ENCODE peak calls at places on chromosomes 16 and 17, in seven cellular contexts. H is A549, K is HCT116, S is HL-60, T is SK-N-SH, Q is GM12878, V is GM23338. P is an unnamed sample.
A peak's percentile ranks its signal among the peaks of the same experiment; 100 is the strongest.

GRCh38 chr16:9192746-9193145 is 101.3 kb downstream of the HAPSTR1 start:
- DNase-seq in V (no peak), K (no peak), Q (no peak), T (no peak), H (no peak), S (no peak), P (no peak)

GRCh38 chr16:69396187-69397061 is 10.6 kb upstream of the TERF2 start:
- DNase-seq in H (peak; percentile 97), Q (peak; percentile 45), T (peak; percentile 68), K (peak; percentile 88), V (peak; percentile 93), S (peak; percentile 93), P (no peak)

GRCh38 chr17:6427284-6427781 is 7.6 kb downstream of the AIPL1 start:
- DNase-seq in S (peak; percentile 44), H (no peak), T (no peak), V (no peak), K (no peak), Q (peak; percentile 23), P (no peak)

GRCh38 chr16:4097826-4098240 is 18.4 kb downstream of the ADCY9 start:
- DNase-seq in S (no peak), K (no peak), V (peak; percentile 51), Q (no peak), H (peak; percentile 89), T (no peak), P (peak; percentile 35)

GRCh38 chr17:3935825-3936355 is 19.6 kb upstream of the P2RX1 start:
- DNase-seq in Q (no peak), T (no peak), S (no peak), V (no peak), K (no peak), H (no peak), P (no peak)

GRCh38 chr16:47574091-47575054 is 113.2 kb downstream of the PHKB start:
- DNase-seq in K (no peak), S (no peak), H (no peak), Q (peak; percentile 39), V (peak; percentile 32), T (no peak), P (no peak)

GRCh38 chr16:75801307-75801706 is 75.0 kb upstream of the CPHXL start:
- DNase-seq in H (no peak), K (no peak), T (no peak), Q (no peak), V (peak; percentile 9), S (no peak), P (no peak)

GRCh38 chr16:90019543-90020259 is 445 bp upstream of the DBNDD1 start:
- DNase-seq in Q (no peak), T (peak; percentile 94), S (no peak), H (peak; percentile 47), K (no peak), V (peak; percentile 86), P (no peak)

GRCh38 chr17:4708436-4708835 is 2.0 kb upstream of the ARRB2 start:
- DNase-seq in T (no peak), Q (no peak), S (peak; percentile 24), K (no peak), V (peak; percentile 80), H (peak; percentile 60), P (no peak)

GRCh38 chr17:51258756-51259573 is 884 bp downstream of the MBTD1 start:
- DNase-seq in Q (no peak), T (no peak), H (peak; percentile 23), K (no peak), S (peak; percentile 51), V (no peak), P (no peak)

GRCh38 chr17:28381141-28381825 is 9.8 kb downstream of the SARM1 start:
- DNase-seq in K (no peak), S (no peak), H (no peak), T (no peak), Q (no peak), V (peak; percentile 94), P (no peak)

GRCh38 chr17:13003927-13004326 is 13.9 kb downstream of the ELAC2 start:
- DNase-seq in T (no peak), V (no peak), K (no peak), S (no peak), H (no peak), Q (no peak), P (no peak)

GRCh38 chr16:84581161-84581560 is 36.7 kb downstream of the COTL1 start:
- DNase-seq in T (no peak), V (no peak), Q (no peak), H (no peak), K (no peak), S (no peak), P (no peak)

GRCh38 chr16:2252806-2253148 is 1.4 kb upstream of the ECI1 start:
- DNase-seq in T (no peak), Q (no peak), S (no peak), K (no peak), V (no peak), H (no peak), P (no peak)

GRCh38 chr16:9048302-9048700 is 43.1 kb upstream of the HAPSTR1 start:
- DNase-seq in V (no peak), H (no peak), K (peak; percentile 29), T (no peak), S (no peak), Q (no peak), P (no peak)

GRCh38 chr16:53865492-53865863 is 161.5 kb downstream of the FTO start:
- DNase-seq in Q (peak; percentile 32), H (peak; percentile 22), T (no peak), S (peak; percentile 66), V (peak; percentile 49), K (peak; percentile 7), P (no peak)

GRCh38 chr16:73093146-73094144 is 45.5 kb upstream of the ZFHX3 start:
- DNase-seq in H (no peak), V (no peak), T (peak; percentile 35), Q (no peak), K (no peak), S (no peak), P (no peak)

GRCh38 chr17:64750891-64751677 is 89.0 kb upstream of the SMURF2 start:
- DNase-seq in T (no peak), S (no peak), H (no peak), V (no peak), Q (no peak), K (no peak), P (no peak)

GRCh38 chr17:64750478-64750877 is 88.4 kb upstream of the SMURF2 start:
- DNase-seq in Q (no peak), K (no peak), S (no peak), T (no peak), V (no peak), H (no peak), P (no peak)

GRCh38 chr17:64741924-64742670 is 80.0 kb upstream of the SMURF2 start:
- DNase-seq in V (peak; percentile 42), H (no peak), Q (no peak), S (no peak), T (no peak), K (no peak), P (no peak)

DNA sequence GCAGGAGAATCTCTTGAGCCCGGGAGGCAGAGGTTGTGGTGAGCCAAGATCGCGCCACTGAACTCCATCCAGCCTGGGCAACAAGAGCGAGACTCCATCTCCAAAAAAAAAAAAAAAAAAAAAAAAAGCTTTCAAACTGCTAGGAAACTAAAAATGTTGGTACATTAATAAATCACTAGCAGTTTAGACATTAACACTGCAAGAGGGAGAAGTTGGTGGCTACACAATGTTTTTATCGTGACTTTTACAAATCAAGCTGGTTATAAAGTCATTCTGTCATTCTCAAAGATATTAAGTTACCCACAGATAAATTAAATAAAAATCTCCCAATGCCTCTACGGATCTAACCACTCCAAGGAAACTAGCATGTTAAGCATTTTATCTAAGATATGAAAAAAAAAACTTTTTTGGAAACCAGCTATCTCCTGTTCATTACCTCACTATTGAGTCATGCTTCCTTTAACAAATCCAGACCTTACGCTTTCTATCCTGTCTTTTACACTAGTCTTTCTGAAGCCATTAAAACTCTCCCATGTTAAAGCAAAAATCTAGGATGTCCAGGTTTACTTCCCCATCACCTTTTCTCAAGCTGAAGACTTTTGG is 85.9 kb upstream of the SMURF2 start:
- DNase-seq in H (no peak), S (no peak), V (no peak), K (no peak), Q (no peak), T (no peak), P (no peak)
- TF ChIP-seq REST in H (no peak), S (no peak), V (no peak), K (no peak), Q (no peak), T (no peak), P (no peak)

GRCh38 chr17:27241346-27241946 is 52.5 kb upstream of the WSB1 start:
- DNase-seq in Q (no peak), S (peak; percentile 46), K (peak; percentile 41), V (peak; percentile 28), T (no peak), H (peak; percentile 20), P (no peak)
- TF ChIP-seq REST in Q (no peak), S (no peak), K (no peak), V (no peak), T (no peak), H (no peak), P (no peak)

DNA sequence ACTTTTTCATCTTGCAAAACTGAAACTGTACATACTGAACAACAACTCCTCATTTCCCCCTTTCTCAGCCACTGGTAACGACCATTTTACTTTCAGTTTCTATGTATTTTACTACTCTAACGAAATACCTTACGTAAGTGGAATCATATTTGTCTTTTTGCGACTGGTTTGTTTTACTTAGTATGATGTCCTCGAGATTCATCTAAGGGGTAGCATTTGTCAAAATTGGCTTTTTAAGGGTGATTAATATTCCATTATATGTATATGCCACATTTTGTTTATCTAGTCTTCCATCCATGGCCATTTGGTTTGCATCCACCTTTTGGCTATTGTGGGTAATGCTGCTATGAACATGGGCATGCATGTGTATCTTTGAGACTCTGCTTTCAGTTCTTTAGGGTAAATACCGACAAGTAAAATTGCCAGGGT is 10.4 kb downstream of the KPNB1 start:
- DNase-seq in K (no peak), Q (peak; percentile 39), H (no peak), S (no peak), V (no peak), T (no peak), P (no peak)
- TF ChIP-seq REST in K (no peak), Q (no peak), H (no peak), S (no peak), V (no peak), T (no peak), P (no peak)

DNA sequence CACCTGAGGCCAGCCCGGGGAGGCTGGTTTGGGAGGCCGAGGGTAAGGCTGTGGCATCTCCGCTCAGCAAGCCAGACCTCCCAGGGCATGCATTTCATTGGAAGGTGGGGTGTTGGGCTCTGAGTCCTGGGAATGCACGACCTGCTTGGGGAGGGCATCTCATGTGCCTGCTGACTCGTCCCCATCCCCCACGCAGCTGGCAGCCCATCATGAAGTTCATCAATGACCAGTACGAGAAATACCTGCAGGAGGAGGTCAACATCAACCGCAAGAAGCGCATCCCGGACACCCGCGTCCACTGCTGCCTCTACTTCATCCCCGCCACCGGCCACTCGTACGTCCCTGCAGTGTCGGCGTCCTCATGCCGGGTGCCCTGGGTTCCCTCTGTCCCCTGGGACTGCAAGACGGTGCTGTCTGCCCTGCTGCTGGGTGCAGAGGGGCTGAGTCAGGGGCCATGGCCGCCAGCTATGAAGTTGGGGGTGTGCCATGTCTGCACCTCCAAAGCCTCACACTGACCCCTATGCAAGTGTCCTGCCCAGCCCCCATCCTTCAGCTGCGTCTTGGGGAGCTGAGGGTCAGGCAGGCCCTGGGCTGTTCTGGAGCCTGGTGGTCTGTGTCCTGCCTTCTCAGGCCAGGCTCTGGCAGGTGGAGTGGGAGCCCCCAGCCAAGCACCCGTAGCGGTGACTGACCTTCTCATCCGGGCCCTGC is 347.9 kb downstream of the SEC14L1 start:
- DNase-seq in Q (no peak), S (no peak), T (no peak), H (no peak), K (no peak), V (no peak), P (no peak)
- TF ChIP-seq REST in Q (no peak), S (no peak), T (no peak), H (no peak), K (no peak), V (no peak), P (no peak)